ENCODE peak calls at places on chromosomes 13 and 19, in nine cellular contexts. One of them, this sample, is unnamed.

GRCh38 chr13:50410921-50411712 is 395.9 kb downstream of the KCNRG start:
- DNase-seq in Peyer's patch: no peak
- DNase-seq in activated T-helper 1 cell treated with anti-CD3 and anti-CD28 coated beads, Interleukin-12 subunit alpha, Interleukin-12 subunit beta, Interleukin-2, Interleukin-4 antibody, amounts not matched to agents 30 ng/mL and 10 ng/mL and 1 ng/mL, durations not matched to agents 14 hours and 24 hours and 36 hours: no peak
- DNase-seq in IMR-90: peak; percentile 86
- DNase-seq in pancreas: no peak
- DNase-seq in NCI-H1092: no peak
- DNase-seq in A549: peak; percentile 54
- DNase-seq in uterus: no peak
- DNase-seq in activated naive CD4-positive, alpha-beta T cell: no peak
- DNase-seq in this sample: no peak

GRCh38 chr13:33536639-33537425 is 251.3 kb upstream of the STARD13 start:
- DNase-seq in uterus: no peak
- DNase-seq in pancreas: no peak
- DNase-seq in A549: no peak
- DNase-seq in activated naive CD4-positive, alpha-beta T cell: no peak
- DNase-seq in NCI-H1092: no peak
- DNase-seq in activated T-helper 1 cell treated with anti-CD3 and anti-CD28 coated beads, Interleukin-12 subunit alpha, Interleukin-12 subunit beta, Interleukin-2, Interleukin-4 antibody, amounts not matched to agents 30 ng/mL and 10 ng/mL and 1 ng/mL, durations not matched to agents 14 hours and 24 hours and 36 hours: no peak
- DNase-seq in IMR-90: peak; percentile 95
- DNase-seq in Peyer's patch: no peak
- DNase-seq in this sample: no peak

GRCh38 chr19:48815870-48816501 is 5.2 kb upstream of the BCAT2 start:
- DNase-seq in A549: peak; percentile 71
- DNase-seq in activated T-helper 1 cell treated with anti-CD3 and anti-CD28 coated beads, Interleukin-12 subunit alpha, Interleukin-12 subunit beta, Interleukin-2, Interleukin-4 antibody, amounts not matched to agents 30 ng/mL and 10 ng/mL and 1 ng/mL, durations not matched to agents 14 hours and 24 hours and 36 hours: peak; percentile 33
- DNase-seq in uterus: no peak
- DNase-seq in NCI-H1092: no peak
- DNase-seq in Peyer's patch: no peak
- DNase-seq in pancreas: no peak
- DNase-seq in activated naive CD4-positive, alpha-beta T cell: no peak
- DNase-seq in IMR-90: peak; percentile 43
- DNase-seq in this sample: no peak

GRCh38 chr13:29537736-29538624 is 57.5 kb downstream of the SLC7A1 start:
- DNase-seq in activated naive CD4-positive, alpha-beta T cell: no peak
- DNase-seq in pancreas: no peak
- DNase-seq in NCI-H1092: no peak
- DNase-seq in activated T-helper 1 cell treated with anti-CD3 and anti-CD28 coated beads, Interleukin-12 subunit alpha, Interleukin-12 subunit beta, Interleukin-2, Interleukin-4 antibody, amounts not matched to agents 30 ng/mL and 10 ng/mL and 1 ng/mL, durations not matched to agents 14 hours and 24 hours and 36 hours: no peak
- DNase-seq in uterus: no peak
- DNase-seq in Peyer's patch: peak; percentile 68
- DNase-seq in A549: no peak
- DNase-seq in IMR-90: no peak
- DNase-seq in this sample: no peak

GRCh38 chr13:113832204-113832603 is 31.7 kb downstream of the GAS6 start:
- DNase-seq in IMR-90: no peak
- DNase-seq in activated T-helper 1 cell treated with anti-CD3 and anti-CD28 coated beads, Interleukin-12 subunit alpha, Interleukin-12 subunit beta, Interleukin-2, Interleukin-4 antibody, amounts not matched to agents 30 ng/mL and 10 ng/mL and 1 ng/mL, durations not matched to agents 14 hours and 24 hours and 36 hours: no peak
- DNase-seq in NCI-H1092: no peak
- DNase-seq in A549: peak; percentile 16
- DNase-seq in Peyer's patch: peak; percentile 79
- DNase-seq in pancreas: peak; percentile 57
- DNase-seq in activated naive CD4-positive, alpha-beta T cell: no peak
- DNase-seq in uterus: no peak
- DNase-seq in this sample: no peak

GRCh38 chr13:114044486-114044885 is 70.6 kb upstream of the C13orf46 start:
- DNase-seq in uterus: peak; percentile 57
- DNase-seq in activated T-helper 1 cell treated with anti-CD3 and anti-CD28 coated beads, Interleukin-12 subunit alpha, Interleukin-12 subunit beta, Interleukin-2, Interleukin-4 antibody, amounts not matched to agents 30 ng/mL and 10 ng/mL and 1 ng/mL, durations not matched to agents 14 hours and 24 hours and 36 hours: no peak
- DNase-seq in IMR-90: peak; percentile 40
- DNase-seq in NCI-H1092: no peak
- DNase-seq in A549: no peak
- DNase-seq in Peyer's patch: no peak
- DNase-seq in pancreas: no peak
- DNase-seq in activated naive CD4-positive, alpha-beta T cell: no peak
- DNase-seq in this sample: no peak

GRCh38 chr13:113466321-113466836 is 13.1 kb upstream of the ADPRHL1 start:
- DNase-seq in IMR-90: peak; percentile 14
- DNase-seq in activated naive CD4-positive, alpha-beta T cell: no peak
- DNase-seq in A549: no peak
- DNase-seq in activated T-helper 1 cell treated with anti-CD3 and anti-CD28 coated beads, Interleukin-12 subunit alpha, Interleukin-12 subunit beta, Interleukin-2, Interleukin-4 antibody, amounts not matched to agents 30 ng/mL and 10 ng/mL and 1 ng/mL, durations not matched to agents 14 hours and 24 hours and 36 hours: no peak
- DNase-seq in Peyer's patch: no peak
- DNase-seq in uterus: no peak
- DNase-seq in pancreas: no peak
- DNase-seq in NCI-H1092: no peak
- DNase-seq in this sample: no peak

GRCh38 chr19:11984986-11985385 is 20.1 kb downstream of the ZNF763 start:
- DNase-seq in NCI-H1092: no peak
- DNase-seq in pancreas: no peak
- DNase-seq in activated naive CD4-positive, alpha-beta T cell: no peak
- DNase-seq in uterus: no peak
- DNase-seq in A549: no peak
- DNase-seq in activated T-helper 1 cell treated with anti-CD3 and anti-CD28 coated beads, Interleukin-12 subunit alpha, Interleukin-12 subunit beta, Interleukin-2, Interleukin-4 antibody, amounts not matched to agents 30 ng/mL and 10 ng/mL and 1 ng/mL, durations not matched to agents 14 hours and 24 hours and 36 hours: no peak
- DNase-seq in Peyer's patch: no peak
- DNase-seq in IMR-90: no peak
- DNase-seq in this sample: no peak

GRCh38 chr13:95710313-95710712 is 33.4 kb downstream of the DNAJC3 start:
- DNase-seq in Peyer's patch: no peak
- DNase-seq in IMR-90: peak; percentile 84
- DNase-seq in activated T-helper 1 cell treated with anti-CD3 and anti-CD28 coated beads, Interleukin-12 subunit alpha, Interleukin-12 subunit beta, Interleukin-2, Interleukin-4 antibody, amounts not matched to agents 30 ng/mL and 10 ng/mL and 1 ng/mL, durations not matched to agents 14 hours and 24 hours and 36 hours: no peak
- DNase-seq in A549: no peak
- DNase-seq in uterus: no peak
- DNase-seq in activated naive CD4-positive, alpha-beta T cell: no peak
- DNase-seq in NCI-H1092: no peak
- DNase-seq in pancreas: no peak
- DNase-seq in this sample: no peak

GRCh38 chr19:11196406-11197287 is 698 bp downstream of the KANK2 start:
- DNase-seq in activated T-helper 1 cell treated with anti-CD3 and anti-CD28 coated beads, Interleukin-12 subunit alpha, Interleukin-12 subunit beta, Interleukin-2, Interleukin-4 antibody, amounts not matched to agents 30 ng/mL and 10 ng/mL and 1 ng/mL, durations not matched to agents 14 hours and 24 hours and 36 hours: no peak
- DNase-seq in activated naive CD4-positive, alpha-beta T cell: no peak
- DNase-seq in uterus: peak; percentile 67
- DNase-seq in A549: peak; percentile 29
- DNase-seq in Peyer's patch: peak; percentile 63
- DNase-seq in NCI-H1092: no peak
- DNase-seq in IMR-90: peak; percentile 28
- DNase-seq in pancreas: peak; percentile 84
- DNase-seq in this sample: no peak

GRCh38 chr13:97282705-97283104 is 60.6 kb downstream of the MBNL2 start:
- DNase-seq in activated T-helper 1 cell treated with anti-CD3 and anti-CD28 coated beads, Interleukin-12 subunit alpha, Interleukin-12 subunit beta, Interleukin-2, Interleukin-4 antibody, amounts not matched to agents 30 ng/mL and 10 ng/mL and 1 ng/mL, durations not matched to agents 14 hours and 24 hours and 36 hours: no peak
- DNase-seq in uterus: no peak
- DNase-seq in pancreas: no peak
- DNase-seq in A549: no peak
- DNase-seq in NCI-H1092: no peak
- DNase-seq in activated naive CD4-positive, alpha-beta T cell: no peak
- DNase-seq in Peyer's patch: no peak
- DNase-seq in IMR-90: no peak
- DNase-seq in this sample: no peak

GRCh38 chr13:39306639-39307589 is 268.7 kb downstream of the NHLRC3 start:
- DNase-seq in IMR-90: no peak
- DNase-seq in Peyer's patch: no peak
- DNase-seq in pancreas: no peak
- DNase-seq in activated T-helper 1 cell treated with anti-CD3 and anti-CD28 coated beads, Interleukin-12 subunit alpha, Interleukin-12 subunit beta, Interleukin-2, Interleukin-4 antibody, amounts not matched to agents 30 ng/mL and 10 ng/mL and 1 ng/mL, durations not matched to agents 14 hours and 24 hours and 36 hours: no peak
- DNase-seq in activated naive CD4-positive, alpha-beta T cell: no peak
- DNase-seq in uterus: no peak
- DNase-seq in A549: no peak
- DNase-seq in NCI-H1092: no peak
- DNase-seq in this sample: no peak

GRCh38 chr13:21069561-21070004 is 8.2 kb upstream of the LATS2 start:
- DNase-seq in IMR-90: peak; percentile 99
- DNase-seq in A549: peak; percentile 59
- DNase-seq in uterus: peak; percentile 54
- DNase-seq in activated T-helper 1 cell treated with anti-CD3 and anti-CD28 coated beads, Interleukin-12 subunit alpha, Interleukin-12 subunit beta, Interleukin-2, Interleukin-4 antibody, amounts not matched to agents 30 ng/mL and 10 ng/mL and 1 ng/mL, durations not matched to agents 14 hours and 24 hours and 36 hours: no peak
- DNase-seq in Peyer's patch: no peak
- DNase-seq in activated naive CD4-positive, alpha-beta T cell: no peak
- DNase-seq in pancreas: no peak
- DNase-seq in NCI-H1092: no peak
- DNase-seq in this sample: no peak

GRCh38 chr19:30207357-30207756 is 164.8 kb upstream of the ZNF536 start:
- DNase-seq in activated naive CD4-positive, alpha-beta T cell: no peak
- DNase-seq in A549: no peak
- DNase-seq in IMR-90: no peak
- DNase-seq in uterus: no peak
- DNase-seq in NCI-H1092: no peak
- DNase-seq in pancreas: no peak
- DNase-seq in activated T-helper 1 cell treated with anti-CD3 and anti-CD28 coated beads, Interleukin-12 subunit alpha, Interleukin-12 subunit beta, Interleukin-2, Interleukin-4 antibody, amounts not matched to agents 30 ng/mL and 10 ng/mL and 1 ng/mL, durations not matched to agents 14 hours and 24 hours and 36 hours: no peak
- DNase-seq in Peyer's patch: no peak
- DNase-seq in this sample: no peak

GRCh38 chr13:112158961-112159360 is 92.0 kb downstream of the SOX1 start:
- DNase-seq in IMR-90: no peak
- DNase-seq in activated T-helper 1 cell treated with anti-CD3 and anti-CD28 coated beads, Interleukin-12 subunit alpha, Interleukin-12 subunit beta, Interleukin-2, Interleukin-4 antibody, amounts not matched to agents 30 ng/mL and 10 ng/mL and 1 ng/mL, durations not matched to agents 14 hours and 24 hours and 36 hours: no peak
- DNase-seq in A549: no peak
- DNase-seq in activated naive CD4-positive, alpha-beta T cell: no peak
- DNase-seq in pancreas: no peak
- DNase-seq in Peyer's patch: no peak
- DNase-seq in uterus: no peak
- DNase-seq in NCI-H1092: no peak
- DNase-seq in this sample: no peak

GRCh38 chr13:77002590-77003190 is 10.8 kb downstream of the CLN5 start:
- DNase-seq in activated T-helper 1 cell treated with anti-CD3 and anti-CD28 coated beads, Interleukin-12 subunit alpha, Interleukin-12 subunit beta, Interleukin-2, Interleukin-4 antibody, amounts not matched to agents 30 ng/mL and 10 ng/mL and 1 ng/mL, durations not matched to agents 14 hours and 24 hours and 36 hours: no peak
- DNase-seq in activated naive CD4-positive, alpha-beta T cell: no peak
- DNase-seq in pancreas: no peak
- DNase-seq in NCI-H1092: no peak
- DNase-seq in IMR-90: peak; percentile 48
- DNase-seq in A549: peak; percentile 22
- DNase-seq in uterus: no peak
- DNase-seq in Peyer's patch: no peak
- DNase-seq in this sample: no peak

GRCh38 chr13:49620170-49620621 is 8.1 kb upstream of the ARL11 start:
- DNase-seq in Peyer's patch: no peak
- DNase-seq in IMR-90: no peak
- DNase-seq in uterus: no peak
- DNase-seq in A549: no peak
- DNase-seq in activated T-helper 1 cell treated with anti-CD3 and anti-CD28 coated beads, Interleukin-12 subunit alpha, Interleukin-12 subunit beta, Interleukin-2, Interleukin-4 antibody, amounts not matched to agents 30 ng/mL and 10 ng/mL and 1 ng/mL, durations not matched to agents 14 hours and 24 hours and 36 hours: no peak
- DNase-seq in activated naive CD4-positive, alpha-beta T cell: no peak
- DNase-seq in pancreas: no peak
- DNase-seq in NCI-H1092: no peak
- DNase-seq in this sample: no peak

GRCh38 chr19:29299416-29300380 is 86.7 kb upstream of the UQCRFS1 start:
- DNase-seq in Peyer's patch: no peak
- DNase-seq in activated naive CD4-positive, alpha-beta T cell: no peak
- DNase-seq in uterus: no peak
- DNase-seq in pancreas: no peak
- DNase-seq in A549: no peak
- DNase-seq in NCI-H1092: no peak
- DNase-seq in IMR-90: no peak
- DNase-seq in activated T-helper 1 cell treated with anti-CD3 and anti-CD28 coated beads, Interleukin-12 subunit alpha, Interleukin-12 subunit beta, Interleukin-2, Interleukin-4 antibody, amounts not matched to agents 30 ng/mL and 10 ng/mL and 1 ng/mL, durations not matched to agents 14 hours and 24 hours and 36 hours: no peak
- DNase-seq in this sample: no peak

GRCh38 chr19:58055483-58055874 is 3.6 kb upstream of the ZNF135 start:
- DNase-seq in uterus: no peak
- DNase-seq in IMR-90: no peak
- DNase-seq in Peyer's patch: no peak
- DNase-seq in pancreas: no peak
- DNase-seq in activated T-helper 1 cell treated with anti-CD3 and anti-CD28 coated beads, Interleukin-12 subunit alpha, Interleukin-12 subunit beta, Interleukin-2, Interleukin-4 antibody, amounts not matched to agents 30 ng/mL and 10 ng/mL and 1 ng/mL, durations not matched to agents 14 hours and 24 hours and 36 hours: no peak
- DNase-seq in NCI-H1092: no peak
- DNase-seq in activated naive CD4-positive, alpha-beta T cell: no peak
- DNase-seq in A549: no peak
- DNase-seq in this sample: no peak

GRCh38 chr13:113275387-113275786 is 21.7 kb upstream of the LAMP1 start:
- DNase-seq in pancreas: no peak
- DNase-seq in activated T-helper 1 cell treated with anti-CD3 and anti-CD28 coated beads, Interleukin-12 subunit alpha, Interleukin-12 subunit beta, Interleukin-2, Interleukin-4 antibody, amounts not matched to agents 30 ng/mL and 10 ng/mL and 1 ng/mL, durations not matched to agents 14 hours and 24 hours and 36 hours: no peak
- DNase-seq in IMR-90: peak; percentile 75
- DNase-seq in activated naive CD4-positive, alpha-beta T cell: no peak
- DNase-seq in NCI-H1092: peak; percentile 17
- DNase-seq in A549: peak; percentile 19
- DNase-seq in Peyer's patch: peak; percentile 63
- DNase-seq in uterus: peak; percentile 25
- DNase-seq in this sample: no peak

GRCh38 chr19:643736-644135 is 4.1 kb downstream of the FGF22 start:
- DNase-seq in IMR-90: no peak
- DNase-seq in NCI-H1092: no peak
- DNase-seq in Peyer's patch: no peak
- DNase-seq in uterus: no peak
- DNase-seq in activated naive CD4-positive, alpha-beta T cell: no peak
- DNase-seq in pancreas: peak; percentile 64
- DNase-seq in A549: no peak
- DNase-seq in activated T-helper 1 cell treated with anti-CD3 and anti-CD28 coated beads, Interleukin-12 subunit alpha, Interleukin-12 subunit beta, Interleukin-2, Interleukin-4 antibody, amounts not matched to agents 30 ng/mL and 10 ng/mL and 1 ng/mL, durations not matched to agents 14 hours and 24 hours and 36 hours: no peak
- DNase-seq in this sample: no peak